ENCODE peak calls at places on chromosomes 2 and 18, in eight cellular contexts. V is ELF-1, L is B cell, C is SK-N-SH, W is NCI-H1092 treated with DMSO at 0.1 percent for 48 hours, H is left lobe of liver, N is T-helper 2 cell, D is endothelial cell. S is an unnamed sample.

GRCh38 chr2:188495990-188496431 is 204.3 kb downstream of the GULP1 start:
- DNase-seq in N (no peak), D (no peak), V (no peak), W (no peak), C (peak; percentile 29), L (no peak), H (no peak), S (no peak)

GRCh38 chr2:236536727-236537398 is 32.8 kb upstream of the ACKR3 start:
- DNase-seq in N (peak; percentile 69), D (no peak), V (no peak), L (peak; percentile 59), H (no peak), C (no peak), W (no peak), S (no peak)

GRCh38 chr18:12308386-12309100 is 502 bp downstream of the TUBB6 start:
- DNase-seq in D (peak; percentile 66), N (no peak), V (peak; percentile 83), L (peak; percentile 56), C (peak; percentile 76), W (no peak), H (peak; percentile 54), S (no peak)

GRCh38 chr2:9008951-9009664 is 5.6 kb upstream of the MBOAT2 start:
- DNase-seq in D (no peak), N (no peak), V (no peak), C (peak; percentile 50), W (no peak), H (no peak), L (no peak), S (no peak)

GRCh38 chr2:127045792-127046501 is 61.0 kb downstream of the BIN1 start:
- DNase-seq in H (no peak), N (no peak), W (no peak), D (no peak), C (peak; percentile 29), V (no peak), L (no peak), S (no peak)

GRCh38 chr18:68428026-68428425 is 286.9 kb downstream of the TMX3 start:
- DNase-seq in C (no peak), W (no peak), D (no peak), H (no peak), V (no peak), N (no peak), L (no peak), S (no peak)

GRCh38 chr2:203551653-203552250 is 16.7 kb upstream of the RAPH1 start:
- DNase-seq in V (no peak), H (peak; percentile 74), L (no peak), D (no peak), W (no peak), N (no peak), C (no peak), S (no peak)

GRCh38 chr2:171763602-171764001 is 76.3 kb downstream of the DYNC1I2 start:
- DNase-seq in H (no peak), L (no peak), C (no peak), W (no peak), N (no peak), D (no peak), V (no peak), S (no peak)

GRCh38 chr2:195343540-195343939 is 313.5 kb upstream of the SLC39A10 start:
- DNase-seq in H (no peak), N (no peak), W (no peak), V (no peak), D (no peak), L (peak; percentile 17), C (no peak), S (no peak)

GRCh38 chr2:187453078-187453641 is 5.1 kb upstream of the CALCRL start:
- DNase-seq in V (no peak), D (no peak), L (peak; percentile 3), C (peak; percentile 6), N (no peak), W (peak; percentile 24), H (no peak), S (no peak)

GRCh38 chr2:8154936-8155335 is 526.9 kb upstream of the ID2 start:
- DNase-seq in N (no peak), W (no peak), H (no peak), L (no peak), V (no peak), C (no peak), D (no peak), S (no peak)

GRCh38 chr2:221914334-221914733 is 342.2 kb upstream of the EPHA4 start:
- DNase-seq in N (no peak), H (no peak), L (no peak), C (no peak), W (no peak), D (no peak), V (no peak), S (no peak)

GRCh38 chr2:98334439-98335078 is 11.7 kb upstream of the CNGA3 start:
- DNase-seq in C (peak; percentile 54), V (peak; percentile 56), D (no peak), H (no peak), N (no peak), L (no peak), W (peak; percentile 65), S (no peak)

GRCh38 chr18:64987096-64987495 is 763.7 kb upstream of the CDH7 start:
- DNase-seq in L (no peak), V (no peak), C (no peak), W (no peak), N (no peak), H (no peak), D (no peak), S (no peak)

GRCh38 chr2:174153757-174154680 is 94.3 kb downstream of the OLA1 start:
- DNase-seq in H (no peak), L (no peak), D (no peak), C (no peak), N (no peak), V (no peak), W (no peak), S (no peak)

GRCh38 chr2:220915087-220915486 is 657.0 kb downstream of the EPHA4 start:
- DNase-seq in C (no peak), W (no peak), N (no peak), L (no peak), D (no peak), V (no peak), H (no peak), S (no peak)

GRCh38 chr2:240248981-240249422 is 108.5 kb upstream of the OTOS start:
- DNase-seq in N (no peak), W (no peak), C (peak; percentile 12), V (no peak), L (no peak), D (no peak), H (no peak), S (no peak)

GRCh38 chr2:220779918-220780317 is 792.2 kb downstream of the EPHA4 start:
- DNase-seq in C (no peak), N (no peak), L (no peak), D (no peak), H (no peak), V (no peak), W (no peak), S (no peak)

GRCh38 chr2:129160879-129161278 is 818.6 kb upstream of the RAB6C start:
- DNase-seq in V (no peak), W (no peak), L (no peak), N (no peak), C (no peak), D (no peak), H (no peak), S (no peak)